ENCODE peak calls at places on chromosomes 4 and X, in five cellular contexts. V, K, L, R and H are unnamed samples.

GRCh38 chr4:8917868-8918783 is 46.5 kb upstream of the HMX1 start:
- DNase-seq in L (peak), R (peak), V (peak), K (peak), H (peak)

GRCh38 chr4:185304944-185305690 is 90.6 kb downstream of the LRP2BP start:
- DNase-seq in V (peak), K (peak), L (peak), R (peak), H (no peak)

GRCh38 chrX:34778961-34779360 is 121.9 kb upstream of the TMEM47 start:
- DNase-seq in R (peak), K (no peak), V (no peak), L (peak), H (no peak)

GRCh38 chrX:49137492-49137891 is 14.0 kb upstream of the GPKOW start:
- DNase-seq in V (no peak), L (no peak), R (no peak), K (no peak), H (no peak)

GRCh38 chr4:72457158-72457557 is 111.9 kb downstream of the ADAMTS3 start:
- DNase-seq in R (no peak), L (no peak), V (no peak), K (no peak), H (no peak)

GRCh38 chr4:31104033-31104432 is 383.9 kb downstream of the PCDH7 start:
- DNase-seq in K (no peak), V (no peak), L (no peak), R (no peak), H (no peak)

GRCh38 chrX:24846551-24847170 is 152.9 kb downstream of the POLA1 start:
- DNase-seq in K (no peak), V (no peak), R (no peak), L (peak), H (no peak)

GRCh38 chr4:26281876-26282275 is 38.9 kb upstream of the RBPJ start:
- DNase-seq in V (no peak), K (no peak), R (peak), L (peak), H (no peak)

GRCh38 chr4:10030946-10031662 is 9.8 kb upstream of the SLC2A9 start:
- DNase-seq in L (no peak), K (no peak), R (no peak), V (no peak), H (no peak)

GRCh38 chr4:186012071-186012470 is 56.9 kb upstream of the TLR3 start:
- DNase-seq in K (no peak), L (no peak), R (no peak), V (no peak), H (no peak)

GRCh38 chr4:31662951-31663350 is 942.8 kb downstream of the PCDH7 start:
- DNase-seq in L (no peak), R (no peak), K (no peak), V (no peak), H (no peak)

GRCh38 chr4:151659631-151660030 is 101.2 kb downstream of the GATB start:
- DNase-seq in R (no peak), K (no peak), L (peak), V (peak), H (no peak)

GRCh38 chr4:55347610-55348228 is 1.7 kb downstream of the SRD5A3 start:
- DNase-seq in K (no peak), R (peak), L (peak), V (no peak), H (no peak)

GRCh38 chr4:85823295-85823694 is 348.3 kb downstream of the ARHGAP24 start:
- DNase-seq in K (peak), L (peak), R (peak), V (no peak), H (peak)

GRCh38 chr4:85824166-85824945 is 349.4 kb downstream of the ARHGAP24 start:
- DNase-seq in L (peak), R (no peak), V (no peak), K (no peak), H (no peak)

GRCh38 chr4:85815796-85816459 is 341.0 kb downstream of the ARHGAP24 start:
- DNase-seq in L (no peak), K (no peak), R (no peak), V (no peak), H (no peak)

GRCh38 chr4:85821688-85822087 is 346.7 kb downstream of the ARHGAP24 start:
- DNase-seq in V (no peak), R (no peak), L (no peak), K (no peak), H (no peak)

DNA sequence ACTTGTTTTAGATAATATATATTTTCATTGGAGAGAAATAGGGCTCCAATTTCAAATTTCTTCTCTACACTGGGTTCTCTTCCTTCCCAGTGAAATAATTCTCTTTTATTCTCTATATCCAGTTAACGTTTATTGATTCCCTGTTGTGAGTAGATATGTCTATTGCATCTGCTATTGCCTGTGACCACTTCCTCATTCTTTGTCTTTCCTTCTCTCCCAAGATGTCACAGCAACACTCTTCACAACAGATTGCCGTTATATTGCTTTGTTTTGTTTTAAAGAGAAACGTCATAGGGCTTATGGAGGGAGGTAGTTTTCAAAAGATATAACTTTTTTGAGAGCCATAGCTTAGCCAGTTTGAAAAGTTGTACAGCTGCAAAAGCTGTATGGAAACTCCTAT is 343.8 kb downstream of the ARHGAP24 start:
- DNase-seq in V (no peak), R (no peak), L (no peak), K (no peak), H (no peak)
- H3K27ac ChIP-seq in V (no peak), R (no peak), L (no peak), K (no peak), H (no peak)

DNA sequence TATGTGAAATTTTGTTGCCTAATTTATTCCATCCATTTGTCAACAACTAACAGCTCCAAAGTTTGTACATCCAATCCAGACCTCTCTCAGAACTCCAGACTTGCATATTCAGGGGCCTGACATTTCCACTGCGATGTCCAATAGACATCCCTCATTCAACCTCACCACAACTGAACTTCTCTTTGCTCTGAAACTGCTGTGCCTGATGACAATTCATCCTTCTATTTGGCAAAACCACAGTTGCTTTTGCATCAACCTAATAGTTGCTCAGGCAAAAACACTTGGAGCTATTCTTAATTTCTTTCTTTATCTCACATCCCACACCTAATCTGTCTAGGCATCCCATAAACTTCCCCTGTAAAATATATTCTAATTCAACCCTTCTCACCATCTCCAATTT is 56.5 kb downstream of the ANTXR2 start:
- DNase-seq in R (no peak), K (no peak), L (peak), V (no peak), H (no peak)
- TF ChIP-seq EZH2phosphoT487 in R (no peak), K (no peak), L (no peak), V (no peak), H (no peak)

DNA sequence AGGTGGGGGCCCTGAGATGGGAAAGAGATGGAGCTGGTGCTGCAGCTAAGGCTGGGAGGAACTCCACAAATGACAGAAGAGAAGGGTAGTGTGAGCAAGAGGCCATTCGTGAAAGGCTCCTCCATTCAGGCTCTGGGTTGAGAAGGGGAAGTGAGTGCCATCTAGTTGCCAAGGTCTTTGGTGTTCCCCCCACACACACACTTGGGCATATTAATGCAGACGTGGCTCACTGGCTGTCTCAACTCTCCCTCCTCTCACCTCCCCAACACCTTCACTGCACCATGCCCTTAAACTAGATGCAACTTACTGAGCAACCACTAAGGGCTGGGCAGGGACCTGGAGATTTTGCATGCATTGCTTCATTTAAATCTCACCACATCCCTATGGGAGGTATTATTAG is 8.7 kb downstream of the CLRN2 start:
- DNase-seq in R (no peak), K (no peak), V (no peak), L (no peak), H (no peak)
- H3K27ac ChIP-seq in R (no peak), K (no peak), V (no peak), L (no peak), H (no peak)

DNA sequence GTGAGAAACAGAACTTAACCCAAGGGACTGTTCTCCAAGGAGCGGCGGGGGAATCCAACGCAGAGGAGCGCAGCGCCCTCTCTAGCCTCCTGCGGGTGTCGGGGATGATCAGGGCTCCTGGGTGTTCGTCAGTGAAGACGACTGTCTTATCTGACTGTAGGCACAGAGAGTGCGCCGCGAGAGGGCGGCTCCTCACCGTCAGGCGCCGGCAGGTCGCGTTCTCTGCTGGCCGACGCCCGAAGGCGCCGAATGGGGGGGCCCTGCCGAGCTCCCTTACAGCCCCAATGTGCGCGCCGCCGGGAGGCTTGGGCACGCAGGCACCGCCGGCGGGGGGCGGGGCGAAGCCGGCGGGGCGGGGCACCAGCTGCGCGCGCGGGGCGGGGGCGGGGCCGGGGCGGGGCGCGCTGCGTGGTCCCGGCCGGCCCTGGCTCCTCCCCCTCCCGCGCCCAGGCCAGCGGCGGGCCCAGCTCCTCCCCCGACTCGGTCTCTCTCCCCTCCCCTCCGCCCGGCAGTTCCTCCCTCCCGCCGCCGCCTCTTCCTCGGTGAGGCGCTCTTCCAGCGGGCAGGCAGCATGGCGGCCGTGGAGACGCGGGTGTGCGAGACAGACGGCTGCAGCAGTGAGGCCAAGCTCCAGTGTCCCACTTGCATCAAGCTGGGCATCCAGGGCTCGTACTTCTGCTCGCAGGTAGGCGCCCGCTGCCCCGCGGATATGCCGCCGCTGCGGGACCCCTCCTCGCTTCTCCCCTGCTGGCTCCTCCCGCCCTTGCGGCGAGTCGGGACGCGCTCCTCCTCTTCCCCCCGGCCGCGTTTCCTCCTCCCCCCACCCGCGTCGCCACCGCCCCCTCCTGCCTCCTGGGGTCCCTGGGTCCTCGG is at the start of gene METAP1:
- DNase-seq in L (peak), R (peak), V (peak), K (peak), H (peak)
- TF ChIP-seq EZH2phosphoT487 in L (no peak), R (no peak), V (no peak), K (no peak), H (no peak)

GRCh38 chr4:174260099-174260498 is 23.4 kb downstream of the FBXO8 start:
- DNase-seq in K (no peak), V (peak), L (peak), R (no peak), H (no peak)
- H3K27ac ChIP-seq in K (no peak), V (peak), L (peak), R (no peak), H (no peak)

DNA sequence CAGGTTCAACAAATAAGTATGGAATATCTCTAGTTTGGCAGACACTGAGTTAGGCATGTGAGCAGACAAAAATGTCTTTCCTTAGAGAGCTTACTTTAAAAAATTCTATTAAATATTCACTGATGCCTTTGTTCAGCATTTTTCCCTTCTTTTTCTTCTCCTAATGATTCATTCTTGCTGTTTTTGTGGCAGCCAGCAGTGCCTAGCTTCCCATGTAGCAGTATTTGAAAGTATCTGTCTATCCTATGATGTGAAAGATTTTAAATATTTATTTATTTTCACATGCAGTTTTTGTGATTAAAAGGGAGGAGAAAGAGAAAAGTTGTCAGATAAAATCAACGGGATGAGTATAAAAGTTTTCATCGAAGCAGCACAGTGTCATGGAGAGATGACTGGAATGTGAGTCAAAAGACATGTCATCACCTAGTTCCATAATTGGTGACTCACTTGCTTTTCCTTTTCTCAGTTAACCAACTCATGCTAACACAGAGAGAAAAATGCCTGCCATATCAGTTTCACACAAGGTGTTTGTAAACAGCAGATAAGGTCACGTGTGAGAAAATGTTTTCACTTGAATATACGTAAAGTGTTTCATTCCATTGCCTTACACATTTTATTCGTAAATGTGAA is 69.8 kb downstream of the BMPR1B start:
- DNase-seq in R (peak), K (no peak), L (peak), V (peak), H (peak)
- TF ChIP-seq EZH2phosphoT487 in R (no peak), K (no peak), L (no peak), V (no peak), H (no peak)

DNA sequence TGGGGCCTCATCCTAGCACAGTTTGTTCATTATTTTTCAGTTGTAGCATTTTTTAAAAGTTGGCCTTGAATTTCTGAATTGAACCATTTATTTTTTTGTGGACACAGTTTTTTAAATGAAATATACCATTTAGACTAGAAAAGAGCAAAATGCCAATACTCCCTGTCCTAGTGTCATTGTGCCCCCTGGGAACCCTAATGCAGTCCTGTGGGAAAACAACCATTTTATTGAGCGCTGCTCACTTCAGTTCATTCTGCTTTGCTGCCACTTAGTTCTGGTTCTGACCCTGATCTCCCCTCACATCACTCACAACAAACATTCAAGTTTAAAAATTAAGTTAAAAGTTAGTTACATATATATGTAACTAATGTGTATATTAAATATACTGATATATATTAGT is 5.4 kb downstream of the NFKB1 start:
- DNase-seq in L (no peak), V (no peak), R (no peak), K (no peak), H (no peak)
- H3K27ac ChIP-seq in L (no peak), V (no peak), R (no peak), K (no peak), H (no peak)

DNA sequence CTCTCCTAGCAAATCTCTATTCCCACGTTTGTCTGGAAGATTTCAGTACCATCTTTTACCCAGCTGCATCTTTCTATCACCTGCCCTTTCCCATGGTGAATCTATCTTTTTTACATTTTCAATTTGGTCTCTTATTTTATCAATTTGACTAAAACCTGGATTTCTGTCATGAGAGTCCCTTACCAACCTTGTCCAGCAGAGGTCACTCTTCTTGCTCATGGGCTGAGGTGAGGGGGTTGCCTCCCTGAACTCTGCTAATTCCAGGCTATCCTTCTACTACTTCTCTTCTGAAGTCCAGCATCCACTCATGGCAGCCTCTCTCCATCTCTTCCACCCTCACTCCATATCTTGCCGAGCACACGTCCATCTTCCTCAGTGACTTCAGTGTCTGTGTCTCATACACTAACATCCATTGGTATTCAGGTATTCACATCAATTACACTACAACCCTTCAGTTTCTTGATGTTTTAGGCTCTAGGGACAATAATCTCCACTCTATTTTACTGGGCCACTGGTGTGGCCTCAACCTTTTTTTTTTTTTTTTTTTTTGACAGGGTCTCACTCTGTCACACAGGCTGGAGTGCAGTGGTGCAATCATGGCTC is 17.8 kb upstream of the ZNF827 start:
- DNase-seq in R (peak), V (peak), L (peak), K (peak), H (no peak)
- TF ChIP-seq EZH2phosphoT487 in R (no peak), V (no peak), L (no peak), K (no peak), H (no peak)

GRCh38 chrX:33194876-33195433 is 16.4 kb downstream of the DMD start:
- DNase-seq in L (no peak), R (no peak), V (no peak), K (no peak), H (no peak)
- H3K27ac ChIP-seq in L (no peak), R (no peak), V (no peak), K (no peak), H (no peak)